ENCODE peak calls at places on chromosomes 1 and 21, in seven cellular contexts. P is GM23248, Z is GM23338, T is neural progenitor cell, K is PC-3, I is MM.1S, M is HCT116. W is an unnamed sample.

GRCh38 chr1:26187882-26188281 is 2.5 kb upstream of the CATSPER4 start:
- DNase-seq in T (no peak), P (no peak), M (no peak), I (no peak), K (no peak), Z (no peak), W (no peak)

GRCh38 chr1:231866392-231867331 is 240.1 kb downstream of the DISC1 start:
- DNase-seq in Z (peak), T (peak), M (peak), P (peak), K (peak), I (peak), W (peak)

GRCh38 chr1:46341222-46342083 is 846 bp downstream of the NSUN4 start:
- DNase-seq in P (no peak), Z (no peak), K (no peak), M (no peak), I (no peak), T (peak), W (peak)

GRCh38 chr1:160124709-160125478 is 9.3 kb downstream of the ATP1A2 start:
- DNase-seq in M (peak), I (no peak), T (no peak), K (peak), P (peak), Z (no peak), W (peak)

GRCh38 chr1:157739229-157739901 is 37.6 kb downstream of the FCRL2 start:
- DNase-seq in I (no peak), T (peak), P (no peak), K (no peak), M (no peak), Z (peak), W (no peak)

GRCh38 chr1:26483980-26484379 is 11.7 kb downstream of the HMGN2 start:
- DNase-seq in I (no peak), K (no peak), Z (no peak), P (peak), M (no peak), T (no peak), W (no peak)

GRCh38 chr1:189669846-189670245 is 807.8 kb downstream of the BRINP3 start:
- DNase-seq in K (peak), Z (no peak), M (no peak), I (no peak), T (no peak), P (no peak), W (no peak)

GRCh38 chr1:64133036-64133435 is 70.4 kb upstream of the UBE2U start:
- DNase-seq in K (peak), I (no peak), M (peak), T (no peak), Z (no peak), P (peak), W (peak)

GRCh38 chr1:215489771-215490566 is 77.1 kb upstream of the KCTD3 start:
- DNase-seq in M (no peak), Z (no peak), I (no peak), T (no peak), P (peak), K (peak), W (no peak)

GRCh38 chr1:110472546-110472945 is 21.6 kb downstream of the PROK1 start:
- DNase-seq in I (no peak), P (no peak), Z (no peak), M (no peak), K (no peak), T (no peak), W (no peak)

GRCh38 chr1:116767782-116768382 is 13.7 kb downstream of the CD2 start:
- DNase-seq in Z (no peak), P (no peak), T (no peak), I (no peak), M (no peak), K (peak), W (no peak)

GRCh38 chr1:244801246-244801645 is 34.2 kb upstream of the COX20 start:
- DNase-seq in Z (peak), M (peak), P (peak), T (peak), I (peak), K (peak), W (no peak)

GRCh38 chr1:225004396-225004795 is 74.9 kb downstream of the DNAH14 start:
- DNase-seq in T (no peak), P (peak), I (no peak), M (no peak), K (peak), Z (peak), W (no peak)

GRCh38 chr1:24981632-24982007 is 51.5 kb upstream of the RUNX3 start:
- DNase-seq in Z (no peak), K (no peak), P (no peak), M (no peak), T (no peak), I (no peak), W (no peak)

GRCh38 chr21:42039470-42039901 is 29.3 kb upstream of the ZBTB21 start:
- DNase-seq in Z (no peak), K (peak), I (no peak), M (no peak), T (no peak), P (peak), W (peak)

GRCh38 chr1:1091344-1092148 is 17.4 kb upstream of the RNF223 start:
- DNase-seq in I (no peak), Z (no peak), T (no peak), P (peak), K (no peak), M (no peak), W (peak)

GRCh38 chr21:35329940-35330670 is 281.0 kb upstream of the RUNX1 start:
- DNase-seq in Z (no peak), K (no peak), T (no peak), P (no peak), M (no peak), I (no peak), W (no peak)

GRCh38 chr1:21764615-21765423 is 18.1 kb downstream of the USP48 start:
- DNase-seq in T (peak), M (no peak), I (no peak), K (peak), P (peak), Z (peak), W (no peak)

GRCh38 chr1:30783244-30783915 is 25.8 kb upstream of the LAPTM5 start:
- DNase-seq in T (no peak), I (no peak), P (no peak), K (no peak), Z (no peak), M (no peak), W (no peak)

GRCh38 chr1:156676820-156677615 is at the start of gene NES:
- DNase-seq in M (no peak), I (no peak), T (peak), K (peak), Z (peak), P (peak), W (peak)

GRCh38 chr1:222792744-222793143 is 22.1 kb upstream of the DISP1 start:
- DNase-seq in T (peak), M (no peak), Z (peak), P (peak), I (no peak), K (peak), W (peak)

GRCh38 chr1:244964112-244964971 is 100.0 kb upstream of the HNRNPU start:
- DNase-seq in T (peak), K (peak), Z (peak), M (no peak), P (peak), I (no peak), W (peak)

GRCh38 chr1:70169018-70169839 is 36.1 kb downstream of the LRRC40 start:
- DNase-seq in P (no peak), I (no peak), T (no peak), M (no peak), Z (no peak), K (no peak), W (no peak)

GRCh38 chr1:55384589-55385136 is 169.5 kb upstream of the USP24 start:
- DNase-seq in T (no peak), K (no peak), Z (no peak), M (no peak), P (no peak), I (no peak), W (no peak)

GRCh38 chr21:25834376-25834775 is 99.6 kb downstream of the GABPA start:
- DNase-seq in I (no peak), M (no peak), Z (no peak), T (no peak), K (peak), P (no peak), W (no peak)

GRCh38 chr21:44867999-44868700 is 5.3 kb downstream of the PTTG1IP start:
- DNase-seq in Z (no peak), K (no peak), T (no peak), I (no peak), P (no peak), M (no peak), W (no peak)

GRCh38 chr1:45610589-45611226 is 13.1 kb downstream of the CCDC17 start:
- DNase-seq in M (no peak), I (no peak), Z (no peak), T (no peak), K (no peak), P (no peak), W (no peak)

GRCh38 chr21:33021667-33022066 is 4.1 kb upstream of the OLIG2 start:
- DNase-seq in M (no peak), K (no peak), I (no peak), Z (no peak), P (no peak), T (no peak), W (no peak)

GRCh38 chr1:31238986-31239613 is 587 bp downstream of the NKAIN1 start:
- DNase-seq in I (no peak), Z (peak), K (no peak), M (no peak), T (peak), P (peak), W (peak)

GRCh38 chr1:61287734-61288133 is 205.4 kb downstream of the NFIA start:
- DNase-seq in K (peak), T (no peak), Z (no peak), M (peak), I (no peak), P (peak), W (no peak)

GRCh38 chr1:15459771-15460719 is 3.5 kb downstream of the CELA2A start:
- DNase-seq in M (no peak), T (no peak), I (no peak), Z (no peak), K (no peak), P (peak), W (no peak)

GRCh38 chr1:92443893-92444292 is 42.8 kb downstream of the GFI1 start:
- DNase-seq in M (no peak), I (no peak), P (no peak), K (no peak), Z (no peak), T (no peak), W (no peak)

GRCh38 chr1:6000444-6001288 is 8.4 kb upstream of the NPHP4 start:
- DNase-seq in M (no peak), Z (no peak), T (no peak), K (no peak), I (no peak), P (no peak), W (no peak)

GRCh38 chr1:156122519-156123355 is 8.2 kb downstream of the LMNA start:
- DNase-seq in T (peak), P (peak), I (no peak), K (peak), M (no peak), Z (no peak), W (peak)

GRCh38 chr1:41545996-41546938 is 61.8 kb upstream of the EDN2 start:
- DNase-seq in M (no peak), Z (no peak), P (peak), K (no peak), I (no peak), T (no peak), W (no peak)

GRCh38 chr1:18886003-18886335 is 16.4 kb downstream of the ALDH4A1 start:
- DNase-seq in Z (no peak), T (no peak), M (no peak), K (no peak), I (no peak), P (peak), W (peak)

GRCh38 chr1:226076378-226076777 is 13.9 kb downstream of the H3-3A start:
- DNase-seq in M (no peak), K (no peak), P (no peak), I (no peak), Z (no peak), T (no peak), W (no peak)

GRCh38 chr1:51472349-51472748 is 46.7 kb downstream of the EPS15 start:
- DNase-seq in I (no peak), P (no peak), T (no peak), K (no peak), M (no peak), Z (no peak), W (no peak)

GRCh38 chr1:59079434-59080135 is 217.3 kb upstream of the FGGY start:
- DNase-seq in T (no peak), K (no peak), I (no peak), Z (peak), P (peak), M (no peak), W (no peak)
- TF ChIP-seq EZH2phosphoT487 in T (no peak), K (no peak), I (no peak), Z (no peak), P (no peak), M (no peak), W (no peak)

DNA sequence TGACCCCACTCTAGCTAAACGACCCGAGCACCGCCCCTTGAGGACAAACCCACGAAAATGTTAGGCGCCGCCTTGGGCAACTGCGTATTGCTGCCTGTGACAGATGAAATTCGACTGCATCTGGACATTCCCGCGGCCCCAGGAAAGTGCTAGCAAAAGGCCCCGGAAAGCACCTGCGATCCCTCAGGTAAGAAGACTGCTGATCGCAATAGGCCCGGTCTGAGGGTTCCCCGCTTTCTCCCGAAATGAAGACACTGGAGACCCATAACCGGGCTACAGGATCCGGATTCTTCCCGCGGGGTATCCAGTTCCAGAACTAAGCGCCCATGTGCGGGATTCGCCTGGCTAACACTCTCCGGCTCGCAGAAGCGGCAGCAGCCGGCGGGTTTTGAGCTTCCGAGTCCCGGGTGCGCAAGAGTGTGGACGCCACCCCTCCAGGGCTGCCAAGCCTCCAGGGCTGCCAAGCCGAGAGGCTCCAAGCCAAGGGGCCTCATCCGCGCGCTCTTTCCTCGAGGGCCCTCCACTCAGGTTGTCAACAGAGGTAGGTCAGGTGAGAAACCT is 157.9 kb upstream of the NBPF11 start:
- DNase-seq in K (no peak), P (peak), Z (peak), T (no peak), I (no peak), M (no peak), W (no peak)
- TF ChIP-seq EZH2 in K (no peak), P (no peak), Z (peak), T (no peak), I (no peak), M (no peak), W (no peak)

DNA sequence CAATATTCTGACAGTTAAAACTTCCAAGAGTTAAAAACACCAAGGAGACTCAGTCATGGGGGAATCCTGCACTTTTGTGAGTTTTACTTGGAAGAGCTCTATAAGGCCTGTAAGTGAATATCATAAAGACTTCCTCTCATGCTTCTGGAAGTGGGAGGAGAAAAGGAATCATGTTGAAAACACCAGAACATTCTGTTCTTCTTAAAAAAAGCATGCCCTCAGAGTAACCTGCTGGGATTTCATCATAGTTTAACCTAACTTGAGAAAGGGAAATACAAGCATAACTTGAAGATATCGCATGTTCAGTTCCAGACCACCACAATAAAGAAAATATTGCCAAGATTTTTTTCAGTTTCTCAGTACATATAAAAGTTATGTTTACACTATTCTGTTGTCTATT is 51.9 kb downstream of the COL11A1 start:
- DNase-seq in K (no peak), M (no peak), Z (no peak), P (no peak), T (no peak), I (no peak), W (peak)
- TF ChIP-seq EZH2phosphoT487 in K (no peak), M (no peak), Z (no peak), P (no peak), T (no peak), I (no peak), W (no peak)

DNA sequence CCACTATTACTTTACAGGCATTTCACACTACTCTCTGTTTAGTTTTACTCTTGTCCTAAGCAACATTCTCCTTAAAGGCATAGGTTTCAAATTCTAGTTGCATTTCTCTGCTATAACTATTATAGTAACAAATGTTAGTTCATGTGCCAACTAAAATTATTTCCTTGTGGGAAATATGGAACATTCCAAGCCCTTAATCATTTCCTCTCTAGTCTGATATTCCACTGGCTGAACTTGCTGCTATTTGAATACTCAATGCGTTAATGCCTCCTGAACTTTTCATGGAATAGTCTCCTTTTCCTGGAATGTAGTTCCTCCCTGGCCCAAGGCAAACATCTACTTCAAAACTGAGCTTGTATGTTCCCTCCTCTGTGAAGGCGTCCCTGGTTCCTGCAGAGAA is 19.3 kb upstream of the TBX19 start:
- DNase-seq in M (no peak), Z (no peak), P (peak), K (peak), I (no peak), T (no peak), W (no peak)
- TF ChIP-seq EZH2 in M (no peak), Z (no peak), P (no peak), K (no peak), I (no peak), T (no peak), W (no peak)

GRCh38 chr1:50292276-50292675 is 131.0 kb downstream of the DMRTA2 start:
- DNase-seq in Z (no peak), K (no peak), M (no peak), P (no peak), I (no peak), T (no peak), W (no peak)

GRCh38 chr1:50300303-50300702 is 122.9 kb downstream of the DMRTA2 start:
- DNase-seq in T (no peak), P (no peak), I (no peak), K (no peak), M (no peak), Z (no peak), W (no peak)

GRCh38 chr1:50295553-50295952 is 127.7 kb downstream of the DMRTA2 start:
- DNase-seq in Z (no peak), I (no peak), T (no peak), K (no peak), P (no peak), M (no peak), W (no peak)
- TF ChIP-seq EZH2phosphoT487 in Z (no peak), I (no peak), T (no peak), K (no peak), P (no peak), M (no peak), W (no peak)